ENCODE peak calls at places on chromosomes 16 and 17, in five cellular contexts. D is body of pancreas, U is uterus, R is heart right ventricle, P is IMR-90. E is an unnamed sample.

GRCh38 chr16:72568502-72568901 is 396.5 kb upstream of the PMFBP1 start:
- DNase-seq in R (no peak), D (no peak), P (no peak), U (no peak), E (no peak)

GRCh38 chr17:31496601-31497000 is 105.1 kb downstream of the RAB11FIP4 start:
- DNase-seq in R (no peak), P (no peak), D (no peak), U (no peak), E (no peak)

GRCh38 chr16:31333686-31334649 is 21.0 kb upstream of the ITGAX start:
- DNase-seq in D (peak), U (no peak), P (peak), R (no peak), E (peak)

GRCh38 chr16:2296662-2297505 is 29.0 kb upstream of the RNPS1 start:
- DNase-seq in R (no peak), U (no peak), P (no peak), D (peak), E (peak)

GRCh38 chr17:288802-289356 is 63.7 kb downstream of the RPH3AL start:
- DNase-seq in R (no peak), D (no peak), U (peak), P (no peak), E (no peak)

GRCh38 chr17:83129676-83130075 is 50.3 kb downstream of the METRNL start:
- DNase-seq in U (no peak), D (no peak), R (no peak), P (no peak), E (no peak)

GRCh38 chr16:68274441-68274840 is 10.1 kb downstream of the SLC7A6 start:
- DNase-seq in D (no peak), P (no peak), R (no peak), U (no peak), E (no peak)

GRCh38 chr16:2213817-2214720 is 571 bp downstream of the PGP start:
- DNase-seq in D (no peak), P (no peak), R (no peak), U (no peak), E (peak)

GRCh38 chr16:86508028-86508946 is 2.0 kb upstream of the FOXF1 start:
- DNase-seq in R (no peak), U (no peak), D (no peak), P (no peak), E (peak)

GRCh38 chr16:48408688-48409087 is 23.5 kb upstream of the SIAH1 start:
- DNase-seq in U (no peak), R (peak), D (peak), P (peak), E (peak)

GRCh38 chr17:73255671-73256181 is 6.0 kb downstream of the CPSF4L start:
- DNase-seq in R (peak), D (peak), P (peak), U (peak), E (peak)

GRCh38 chr17:13162361-13162760 is 144.5 kb upstream of the ELAC2 start:
- DNase-seq in U (no peak), D (no peak), R (no peak), P (no peak), E (no peak)

GRCh38 chr16:84043486-84044107 is 1.0 kb upstream of the SLC38A8 start:
- DNase-seq in R (no peak), P (peak), U (no peak), D (no peak), E (peak)

GRCh38 chr17:78174332-78174869 is 6.0 kb downstream of the SYNGR2 start:
- DNase-seq in R (peak), U (peak), D (peak), P (no peak), E (no peak)

GRCh38 chr16:87392823-87393679 is 915 bp downstream of the MAP1LC3B start:
- DNase-seq in R (peak), D (peak), P (peak), U (peak), E (peak)

GRCh38 chr16:57735755-57736418 is at the start of gene KATNB1:
- DNase-seq in U (no peak), P (no peak), R (no peak), D (no peak), E (no peak)

GRCh38 chr17:7383742-7384488 is 3.0 kb downstream of the TNK1 start:
- DNase-seq in D (no peak), R (peak), U (peak), P (peak), E (peak)
- H3K4me3 ChIP-seq in D (no peak), R (peak), U (peak), P (peak), E (no peak)

GRCh38 chr17:17784599-17785264 is 52.1 kb downstream of the SREBF1 start:
- DNase-seq in R (no peak), P (no peak), U (no peak), D (no peak), E (peak)
- H3K4me3 ChIP-seq in R (no peak), P (no peak), U (no peak), D (no peak), E (no peak)

DNA sequence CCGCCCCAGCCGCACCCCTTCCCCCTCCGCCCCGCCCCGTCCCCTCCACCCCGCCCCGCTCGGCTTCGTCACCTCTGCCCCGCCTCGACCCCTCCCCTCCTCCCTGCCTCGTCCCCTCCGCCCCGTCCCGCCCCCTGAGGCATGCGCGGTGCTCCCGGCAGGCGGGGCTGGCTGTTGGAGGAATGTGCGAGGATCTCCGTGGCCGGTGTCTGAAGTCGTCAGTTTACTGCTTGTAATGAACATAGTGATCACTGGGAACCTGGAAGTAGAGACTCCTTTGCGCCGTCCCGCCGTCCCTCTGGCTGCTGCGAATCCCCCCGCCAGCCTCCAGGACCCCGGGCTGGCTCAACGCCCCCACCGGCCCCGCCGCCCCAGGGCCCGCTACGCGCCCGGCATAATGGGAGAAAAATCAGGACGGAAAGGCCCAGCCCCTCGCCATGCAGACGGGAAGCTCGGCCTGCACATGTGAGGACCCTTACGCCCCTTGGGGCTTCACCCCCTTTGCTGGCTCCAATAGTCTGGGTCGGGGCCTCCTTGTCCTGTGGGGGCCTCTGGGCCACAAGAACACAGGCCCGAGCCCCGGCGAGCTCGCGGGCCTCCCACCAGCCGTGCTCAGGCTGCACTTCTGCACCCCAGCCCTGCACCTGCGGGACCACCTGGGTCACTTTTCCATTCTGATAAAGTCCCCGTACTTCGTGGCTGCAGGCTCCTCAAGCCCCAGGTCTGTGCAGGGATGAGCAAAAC is 743.1 kb downstream of the KCNJ18 start:
- DNase-seq in R (no peak), D (no peak), P (no peak), U (no peak), E (no peak)
- H3K4me3 ChIP-seq in R (no peak), D (no peak), P (no peak), U (no peak), E (no peak)

DNA sequence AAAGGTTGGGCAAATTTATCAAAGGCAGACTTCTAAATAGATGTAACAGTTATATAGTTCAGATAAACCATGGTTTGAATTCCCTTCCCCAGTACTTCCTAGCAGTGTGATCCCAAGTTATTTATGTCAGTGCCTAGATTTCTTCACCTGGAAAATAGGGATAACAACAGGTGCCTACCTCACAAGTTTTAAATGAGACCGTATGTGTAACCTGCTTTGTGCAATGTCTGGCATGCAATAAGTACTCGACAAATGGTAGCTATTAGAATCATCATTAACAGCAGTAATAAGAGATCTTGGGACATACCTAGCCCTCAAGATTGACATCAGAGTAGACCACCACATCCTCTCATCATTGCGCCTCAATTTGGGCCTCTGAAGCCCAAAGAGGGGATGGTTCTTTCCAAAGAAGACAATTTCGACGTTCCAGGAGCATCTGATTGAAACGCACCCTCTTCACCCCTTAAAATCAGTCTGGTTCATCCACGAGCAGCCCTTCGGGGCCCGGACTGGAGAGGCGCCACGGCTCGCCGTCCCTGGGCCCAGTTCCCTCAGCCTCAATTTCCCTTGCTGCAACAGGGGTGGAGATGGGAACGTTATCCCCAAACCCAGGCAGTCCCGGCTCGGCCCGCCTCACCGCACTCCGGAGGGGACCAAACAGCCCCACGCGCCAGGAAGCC is 541 bp downstream of the ACACA start:
- DNase-seq in P (no peak), U (no peak), D (no peak), R (no peak), E (peak)
- H3K4me3 ChIP-seq in P (peak), U (peak), D (peak), R (peak), E (peak)

GRCh38 chr17:48438662-48439061 is 8.6 kb upstream of the SKAP1 start:
- DNase-seq in R (no peak), P (no peak), U (no peak), D (no peak), E (no peak)
- H3K4me3 ChIP-seq in R (no peak), P (no peak), U (no peak), D (no peak), E (no peak)

E was measured in GM23248.